ENCODE peak calls at places on chromosomes 6 and 20, in ten cellular contexts. D, C, U, J, O, Q, A, F, T and H are unnamed samples.

GRCh38 chr20:7924692-7925091 is 15.6 kb downstream of the HAO1 start:
- DNase-seq in Q (no peak), F (no peak), A (no peak), D (no peak), U (peak; percentile 98), J (no peak), C (no peak), T (no peak), O (no peak), H (no peak)

GRCh38 chr6:169807219-169807618 is 55.8 kb downstream of the ERMARD start:
- DNase-seq in T (no peak), J (no peak), U (no peak), Q (no peak), F (no peak), O (no peak), A (no peak), C (no peak), D (no peak), H (no peak)

GRCh38 chr6:129105035-129105434 is 222.1 kb downstream of the LAMA2 start:
- DNase-seq in D (no peak), A (no peak), C (no peak), F (no peak), J (no peak), T (no peak), O (no peak), U (no peak), Q (no peak), H (no peak)

GRCh38 chr6:144612811-144613210 is 327.7 kb downstream of the UTRN start:
- DNase-seq in F (no peak), A (no peak), U (no peak), O (no peak), T (no peak), J (no peak), Q (no peak), D (no peak), C (no peak), H (no peak)

GRCh38 chr6:82273295-82273694 is 25.8 kb upstream of the IBTK start:
- DNase-seq in C (no peak), F (no peak), O (no peak), U (no peak), Q (no peak), T (no peak), A (no peak), J (no peak), D (no peak), H (no peak)

GRCh38 chr6:110528051-110528929 is 51.9 kb upstream of the SLC22A16 start:
- DNase-seq in C (peak; percentile 26), D (peak; percentile 45), A (no peak), U (peak; percentile 87), O (peak; percentile 28), J (peak; percentile 28), F (peak; percentile 3), T (peak; percentile 17), Q (no peak), H (peak; percentile 33)

GRCh38 chr6:7673063-7673536 is 52.8 kb upstream of the BMP6 start:
- DNase-seq in Q (no peak), U (no peak), O (no peak), C (no peak), F (no peak), A (peak; percentile 62), D (no peak), T (no peak), J (no peak), H (peak; percentile 75)

GRCh38 chr6:101544286-101544685 is 150.8 kb downstream of the GRIK2 start:
- DNase-seq in C (no peak), U (no peak), F (no peak), J (no peak), T (peak; percentile 24), Q (no peak), O (no peak), D (no peak), A (no peak), H (no peak)

GRCh38 chr6:114421219-114421618 is 78.4 kb upstream of the HS3ST5 start:
- DNase-seq in D (no peak), O (no peak), Q (no peak), U (no peak), J (no peak), T (no peak), F (no peak), C (no peak), A (no peak), H (no peak)

GRCh38 chr20:62815066-62815991 is 1.5 kb upstream of the COL9A3 start:
- DNase-seq in Q (no peak), C (no peak), J (no peak), F (no peak), A (no peak), U (no peak), O (no peak), D (peak; percentile 11), T (no peak), H (peak; percentile 65)

GRCh38 chr6:28657756-28658465 is 132.2 kb downstream of the GPX5 start:
- DNase-seq in J (peak; percentile 45), T (peak; percentile 15), O (peak; percentile 43), F (no peak), D (peak; percentile 37), A (no peak), U (peak; percentile 49), C (peak; percentile 23), Q (peak; percentile 44), H (peak; percentile 67)

GRCh38 chr20:23021941-23022340 is 13.2 kb upstream of the SSTR4 start:
- DNase-seq in O (no peak), T (no peak), J (no peak), A (no peak), Q (no peak), F (no peak), U (no peak), D (no peak), C (no peak), H (no peak)

GRCh38 chr6:130020106-130020851 is 1.9 kb downstream of the L3MBTL3 start:
- DNase-seq in U (no peak), J (peak; percentile 12), F (no peak), C (no peak), O (peak; percentile 37), D (no peak), A (peak; percentile 55), T (no peak), Q (no peak), H (no peak)

GRCh38 chr20:62151835-62152364 is 8.3 kb downstream of the SS18L1 start:
- DNase-seq in O (no peak), A (no peak), Q (no peak), T (no peak), F (no peak), U (no peak), J (no peak), C (no peak), D (no peak), H (no peak)

GRCh38 chr20:48373555-48373934 is 454.3 kb downstream of the PREX1 start:
- DNase-seq in Q (no peak), O (no peak), F (no peak), C (no peak), A (no peak), U (no peak), J (no peak), D (no peak), T (no peak), H (no peak)

GRCh38 chr6:163243691-163244505 is 170.6 kb upstream of the QKI start:
- DNase-seq in D (no peak), O (no peak), Q (no peak), U (no peak), J (no peak), A (no peak), T (no peak), F (no peak), C (no peak), H (no peak)

GRCh38 chr20:58890454-58891075 is 38.0 kb downstream of the GNAS start:
- DNase-seq in T (peak; percentile 54), U (no peak), A (peak; percentile 83), F (peak; percentile 45), D (peak; percentile 22), J (peak; percentile 80), Q (no peak), C (peak; percentile 88), O (peak; percentile 77), H (peak; percentile 65)

GRCh38 chr6:36595168-36595818 is 1.1 kb downstream of the SRSF3 start:
- DNase-seq in Q (no peak), C (peak; percentile 46), J (no peak), O (no peak), T (no peak), D (no peak), F (peak; percentile 33), U (no peak), A (no peak), H (no peak)

GRCh38 chr6:38806271-38806670 is 91.2 kb downstream of the DNAH8 start:
- DNase-seq in D (no peak), C (peak; percentile 75), J (no peak), A (no peak), T (no peak), F (peak; percentile 93), Q (no peak), O (no peak), U (no peak), H (no peak)

GRCh38 chr6:75882734-75883133 is 133.7 kb downstream of the MYO6 start:
- DNase-seq in D (peak; percentile 1), F (no peak), T (no peak), A (no peak), J (no peak), U (peak; percentile 76), O (no peak), Q (no peak), C (no peak), H (no peak)

GRCh38 chr20:20677186-20677585 is 35.3 kb downstream of the RALGAPA2 start:
- DNase-seq in A (no peak), F (no peak), J (no peak), C (no peak), T (peak; percentile 73), O (no peak), U (peak; percentile 1), Q (no peak), D (peak; percentile 14), H (no peak)

GRCh38 chr20:32577657-32578056 is 7.5 kb downstream of the NOL4L start:
- DNase-seq in J (no peak), D (no peak), C (no peak), O (no peak), U (no peak), A (no peak), F (no peak), T (no peak), Q (no peak), H (no peak)

GRCh38 chr6:43786664-43787329 is 16.8 kb downstream of the VEGFA start:
- DNase-seq in J (no peak), U (no peak), A (peak; percentile 15), D (no peak), O (no peak), T (no peak), Q (no peak), F (no peak), C (no peak), H (no peak)

GRCh38 chr6:3749991-3750323 is 1.6 kb downstream of the PXDC1 start:
- DNase-seq in O (no peak), C (no peak), A (no peak), F (no peak), Q (no peak), U (no peak), D (peak; percentile 47), T (no peak), J (no peak), H (no peak)

GRCh38 chr6:17865798-17866725 is 121.4 kb downstream of the KIF13A start:
- DNase-seq in T (peak; percentile 44), U (peak; percentile 96), A (no peak), F (no peak), D (peak; percentile 46), J (no peak), Q (peak; percentile 62), C (no peak), O (no peak), H (no peak)

GRCh38 chr20:46350986-46351267 is 42.6 kb upstream of the CDH22 start:
- DNase-seq in A (no peak), D (no peak), J (no peak), O (no peak), F (no peak), C (no peak), T (no peak), U (no peak), Q (no peak), H (no peak)

GRCh38 chr6:138920906-138921305 is 67.1 kb downstream of the REPS1 start:
- DNase-seq in C (no peak), D (no peak), T (no peak), J (no peak), F (no peak), A (no peak), O (no peak), Q (no peak), U (no peak), H (no peak)

GRCh38 chr6:96394727-96395126 is 126.9 kb upstream of the UFL1 start:
- DNase-seq in O (no peak), U (no peak), Q (no peak), C (peak; percentile 15), A (no peak), D (no peak), F (peak; percentile 2), T (no peak), J (no peak), H (no peak)